ENCODE peak calls at places on chromosomes 13 and 19, in nine cellular contexts. P is heart right ventricle; H is CD4-positive, CD25-positive, alpha-beta regulatory T cell; N is psoas muscle; E is left lung; L is lung; B is HL-60; A is sigmoid colon; O is HepG2. C is an unnamed sample.

GRCh38 chr13:62130016-62130970 is 714.6 kb upstream of the PCDH20 start:
- DNase-seq in P (no peak), N (no peak), O (no peak), H (no peak), B (no peak), L (no peak), A (no peak), E (no peak), C (no peak)

GRCh38 chr13:95275322-95276118 is 25.7 kb downstream of the ABCC4 start:
- DNase-seq in P (no peak), B (no peak), L (no peak), H (no peak), N (no peak), O (peak; percentile 73), E (no peak), A (no peak), C (no peak)

GRCh38 chr19:48368942-48369341 is 4.8 kb downstream of the SYNGR4 start:
- DNase-seq in P (no peak), L (no peak), N (no peak), O (no peak), B (no peak), A (no peak), E (no peak), H (no peak), C (no peak)

GRCh38 chr13:50015263-50015662 is at the start of gene KCNRG:
- DNase-seq in N (no peak), P (no peak), E (no peak), B (no peak), L (no peak), H (no peak), A (no peak), O (no peak), C (no peak)

GRCh38 chr19:13574933-13575332 is 68.7 kb upstream of the CACNA1A start:
- DNase-seq in H (no peak), L (no peak), A (no peak), O (peak; percentile 7), B (no peak), E (no peak), N (no peak), P (no peak), C (no peak)

GRCh38 chr13:99721606-99722384 is 220.5 kb downstream of the TM9SF2 start:
- DNase-seq in E (no peak), A (no peak), L (no peak), H (no peak), B (peak; percentile 50), O (no peak), P (no peak), N (no peak), C (no peak)

GRCh38 chr19:39362682-39363657 is 20.7 kb downstream of the SAMD4B start:
- DNase-seq in N (no peak), E (no peak), O (no peak), B (no peak), P (no peak), H (no peak), A (no peak), L (no peak), C (no peak)

GRCh38 chr13:102309110-102309509 is 92.7 kb downstream of the FGF14 start:
- DNase-seq in E (no peak), B (no peak), O (no peak), N (no peak), A (no peak), H (no peak), L (no peak), P (no peak), C (no peak)

GRCh38 chr19:27966390-27966816 is 1246.5 kb downstream of the UQCRFS1 start:
- DNase-seq in L (no peak), A (no peak), E (no peak), H (peak; percentile 4), O (no peak), B (no peak), N (no peak), P (no peak), C (no peak)

GRCh38 chr13:40247845-40248244 is 418.6 kb downstream of the FOXO1 start:
- DNase-seq in L (no peak), N (no peak), P (no peak), H (no peak), O (no peak), E (no peak), A (no peak), B (no peak), C (no peak)

GRCh38 chr13:20106751-20107150 is 54.1 kb downstream of the GJA3 start:
- DNase-seq in E (no peak), L (no peak), O (no peak), H (no peak), P (no peak), A (no peak), N (no peak), B (no peak), C (no peak)

GRCh38 chr19:36771275-36772231 is 1.1 kb downstream of the ZNF850 start:
- DNase-seq in E (peak; percentile 56), O (peak; percentile 85), P (peak; percentile 90), A (peak; percentile 69), L (peak; percentile 53), B (peak; percentile 85), H (peak; percentile 63), N (peak; percentile 57), C (no peak)

GRCh38 chr19:940591-941291 is 14.9 kb downstream of the ARID3A start:
- DNase-seq in B (no peak), P (no peak), O (no peak), L (peak; percentile 69), N (peak; percentile 83), A (peak; percentile 87), H (peak; percentile 73), E (peak; percentile 73), C (peak; percentile 61)

GRCh38 chr13:26017932-26018690 is 33.7 kb downstream of the SHISA2 start:
- DNase-seq in L (no peak), A (no peak), P (no peak), E (no peak), H (no peak), B (no peak), O (no peak), N (no peak), C (no peak)

GRCh38 chr13:26019241-26019640 is 32.6 kb downstream of the SHISA2 start:
- DNase-seq in A (no peak), L (no peak), E (no peak), P (no peak), B (no peak), H (no peak), O (no peak), N (no peak), C (no peak)

GRCh38 chr13:26011996-26012688 is 39.7 kb downstream of the SHISA2 start:
- DNase-seq in H (peak; percentile 69), E (peak; percentile 47), O (no peak), B (no peak), A (no peak), P (no peak), N (no peak), L (peak; percentile 41), C (peak; percentile 83)

GRCh38 chr13:26017196-26017921 is 34.5 kb downstream of the SHISA2 start:
- DNase-seq in P (no peak), O (no peak), A (no peak), B (no peak), H (no peak), N (no peak), E (peak; percentile 69), L (peak; percentile 60), C (no peak)

DNA sequence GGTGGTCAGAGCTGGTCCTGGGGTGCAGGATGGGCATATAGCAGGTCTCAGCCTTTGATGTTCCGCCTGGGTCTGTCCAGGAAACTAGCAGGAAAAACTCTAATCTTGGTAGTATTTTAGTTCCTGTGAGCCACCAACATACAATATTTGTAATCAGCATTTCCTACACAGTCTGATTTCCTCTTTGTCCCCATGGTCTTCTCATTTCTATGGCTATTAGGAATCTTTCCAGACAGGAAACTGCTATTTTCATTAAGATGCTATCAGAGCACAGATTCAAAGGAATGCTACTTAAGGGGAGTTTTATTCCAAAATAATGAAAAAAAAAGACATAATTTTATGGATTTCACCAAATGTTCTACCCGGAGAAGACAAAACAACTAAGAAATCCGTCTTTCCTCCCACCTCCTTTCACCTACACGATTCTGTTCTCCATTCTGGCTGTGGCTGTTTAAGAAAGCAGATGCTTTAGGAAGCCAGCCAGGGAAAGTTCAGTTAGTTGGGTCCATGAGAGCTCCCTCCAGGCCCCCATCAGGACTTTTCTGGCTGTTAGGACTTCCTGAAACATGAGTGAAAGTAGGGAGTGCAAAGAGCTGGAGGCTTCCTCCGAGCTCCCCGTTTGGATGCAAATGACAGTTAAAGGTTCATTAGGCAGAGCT is 36.4 kb downstream of the SHISA2 start:
- DNase-seq in P (no peak), L (no peak), B (no peak), N (no peak), O (no peak), E (no peak), A (no peak), H (no peak), C (no peak)
- H3K27ac ChIP-seq in P (peak overlapping the region; percentile 47), L (no peak overlapping the region), B (no peak overlapping the region), N (no peak overlapping the region), O (no peak overlapping the region), E (no peak overlapping the region), A (no peak overlapping the region), H (no peak overlapping the region), C (no peak overlapping the region)

DNA sequence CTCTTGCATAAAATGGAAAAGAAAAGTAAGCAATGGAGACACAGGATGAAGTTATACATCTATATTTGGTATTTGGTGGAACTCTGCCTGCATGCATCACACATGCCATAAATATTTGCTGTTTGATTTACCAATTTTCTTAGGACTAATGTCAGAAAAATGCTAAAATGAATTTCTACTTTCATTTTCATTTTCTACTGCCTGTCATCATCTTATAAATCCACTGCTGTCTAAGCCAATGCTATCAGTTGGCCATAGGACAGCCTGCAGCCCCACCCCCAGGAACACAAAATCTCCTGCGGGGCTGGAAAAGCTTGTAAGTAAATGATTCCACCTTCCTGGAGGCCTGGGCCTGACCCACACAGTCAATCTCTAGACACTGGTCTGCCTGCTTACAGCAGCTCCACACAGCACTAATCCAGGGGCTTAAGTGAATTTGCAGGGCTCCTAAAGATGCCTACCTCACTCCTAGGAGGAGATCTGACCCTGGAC is 122.0 kb downstream of the ENOX1 start:
- DNase-seq in L (no peak), H (peak; percentile 28), N (no peak), E (no peak), A (peak; percentile 66), O (no peak), B (no peak), P (no peak), C (no peak)
- H3K27ac ChIP-seq in L (no peak overlapping the region), H (no peak overlapping the region), N (no peak overlapping the region), E (no peak overlapping the region), A (peak overlapping the region; percentile 73), O (no peak overlapping the region), B (no peak overlapping the region), P (peak overlapping the region; percentile 41), C (no peak overlapping the region)

DNA sequence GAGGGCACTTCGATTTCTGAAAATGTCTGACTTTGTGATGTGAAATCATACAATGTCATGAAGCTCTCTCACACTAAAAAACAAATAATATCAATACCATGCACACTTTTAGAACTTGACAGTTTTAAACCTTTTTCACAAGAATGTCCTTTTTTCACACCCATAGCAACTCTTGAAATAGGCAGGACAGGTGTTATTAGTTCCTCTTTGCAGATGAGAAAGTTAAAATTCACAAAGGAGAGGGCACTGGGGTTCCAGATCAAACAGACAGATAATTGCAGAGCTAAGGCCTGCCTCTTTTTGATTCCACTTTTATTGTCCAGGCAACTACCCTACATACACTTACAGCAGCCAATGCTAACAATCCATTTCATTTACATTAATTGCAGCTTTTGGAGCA is 142.8 kb downstream of the KLF12 start:
- DNase-seq in B (no peak), N (no peak), H (no peak), E (no peak), O (no peak), L (no peak), P (no peak), A (no peak), C (no peak)
- H3K27ac ChIP-seq in B (no peak overlapping the region), N (no peak overlapping the region), H (no peak overlapping the region), E (no peak overlapping the region), O (no peak overlapping the region), L (no peak overlapping the region), P (no peak overlapping the region), A (no peak overlapping the region), C (no peak overlapping the region)

GRCh38 chr19:45442927-45443461 is 19.3 kb upstream of the ERCC1 start:
- DNase-seq in A (peak; percentile 80), N (no peak), B (peak; percentile 89), P (peak; percentile 50), O (no peak), H (peak; percentile 50), L (peak; percentile 58), E (peak; percentile 81), C (no peak)
- H3K27ac ChIP-seq in A (peak overlapping the region; percentile 95), N (peak overlapping the region; percentile 85), B (peak overlapping the region; percentile 50), P (peak overlapping the region; percentile 86), O (peak overlapping the region; percentile 21), H (peak overlapping the region; percentile 81), L (peak overlapping the region; percentile 64), E (peak overlapping the region; percentile 88), C (peak overlapping the region; percentile 63)